ENCODE peak calls at places on chromosome 3, in seven cellular contexts. One of them, this sample, is unnamed.

GRCh38 chr3:16199769-16200168 is 25.3 kb downstream of the GALNT15 start:
- DNase-seq in K562: no peak
- DNase-seq in SK-N-SH: no peak
- DNase-seq in HCT116: no peak
- DNase-seq in GM12878: no peak
- DNase-seq in H1: no peak
- DNase-seq in HepG2: no peak
- DNase-seq in this sample: no peak

GRCh38 chr3:84987709-84988504 is 29.1 kb downstream of the CADM2 start:
- DNase-seq in HCT116: no peak
- DNase-seq in K562: no peak
- DNase-seq in SK-N-SH: peak
- DNase-seq in GM12878: no peak
- DNase-seq in H1: no peak
- DNase-seq in HepG2: no peak
- DNase-seq in this sample: no peak

GRCh38 chr3:105518806-105519418 is 152.2 kb downstream of the ALCAM start:
- DNase-seq in H1: no peak
- DNase-seq in HCT116: peak
- DNase-seq in SK-N-SH: peak
- DNase-seq in HepG2: peak
- DNase-seq in GM12878: peak
- DNase-seq in K562: peak
- DNase-seq in this sample: peak

GRCh38 chr3:143753456-143753855 is 94.8 kb downstream of the SLC9A9 start:
- DNase-seq in HCT116: no peak
- DNase-seq in SK-N-SH: no peak
- DNase-seq in GM12878: no peak
- DNase-seq in H1: no peak
- DNase-seq in HepG2: no peak
- DNase-seq in K562: no peak
- DNase-seq in this sample: no peak

GRCh38 chr3:145952541-145952940 is 208.4 kb downstream of the PLOD2 start:
- DNase-seq in K562: no peak
- DNase-seq in HepG2: no peak
- DNase-seq in HCT116: no peak
- DNase-seq in GM12878: no peak
- DNase-seq in H1: no peak
- DNase-seq in SK-N-SH: no peak
- DNase-seq in this sample: no peak

GRCh38 chr3:23421811-23422510 is 218.8 kb downstream of the UBE2E2 start:
- DNase-seq in H1: no peak
- DNase-seq in HCT116: no peak
- DNase-seq in GM12878: no peak
- DNase-seq in SK-N-SH: no peak
- DNase-seq in HepG2: no peak
- DNase-seq in K562: no peak
- DNase-seq in this sample: no peak

GRCh38 chr3:61927332-61927731 is 366.0 kb downstream of the PTPRG start:
- DNase-seq in H1: no peak
- DNase-seq in GM12878: no peak
- DNase-seq in K562: no peak
- DNase-seq in HCT116: no peak
- DNase-seq in HepG2: no peak
- DNase-seq in SK-N-SH: peak
- DNase-seq in this sample: no peak

GRCh38 chr3:30642715-30643361 is 36.4 kb downstream of the TGFBR2 start:
- DNase-seq in GM12878: no peak
- DNase-seq in K562: no peak
- DNase-seq in SK-N-SH: no peak
- DNase-seq in H1: no peak
- DNase-seq in HCT116: no peak
- DNase-seq in HepG2: no peak
- DNase-seq in this sample: no peak

GRCh38 chr3:126476166-126476975 is 680 bp upstream of the ZXDC start:
- DNase-seq in K562: no peak
- DNase-seq in GM12878: no peak
- DNase-seq in HCT116: peak
- DNase-seq in HepG2: no peak
- DNase-seq in H1: no peak
- DNase-seq in SK-N-SH: no peak
- DNase-seq in this sample: peak

GRCh38 chr3:112597945-112598344 is 36.1 kb downstream of the SLC35A5 start:
- DNase-seq in H1: no peak
- DNase-seq in HepG2: no peak
- DNase-seq in SK-N-SH: no peak
- DNase-seq in HCT116: no peak
- DNase-seq in K562: no peak
- DNase-seq in GM12878: no peak
- DNase-seq in this sample: no peak

GRCh38 chr3:55947406-55947805 is 460.3 kb upstream of the WNT5A start:
- DNase-seq in H1: no peak
- DNase-seq in HCT116: no peak
- DNase-seq in HepG2: no peak
- DNase-seq in GM12878: no peak
- DNase-seq in SK-N-SH: no peak
- DNase-seq in K562: no peak
- DNase-seq in this sample: no peak

GRCh38 chr3:60571511-60571910 is 679.7 kb downstream of the FHIT start:
- DNase-seq in K562: no peak
- DNase-seq in HCT116: no peak
- DNase-seq in GM12878: no peak
- DNase-seq in H1: no peak
- DNase-seq in SK-N-SH: no peak
- DNase-seq in HepG2: no peak
- DNase-seq in this sample: no peak

GRCh38 chr3:31377045-31377642 is 155.6 kb upstream of the STT3B start:
- DNase-seq in H1: no peak
- DNase-seq in SK-N-SH: no peak
- DNase-seq in HCT116: peak
- DNase-seq in HepG2: peak
- DNase-seq in K562: no peak
- DNase-seq in GM12878: no peak
- DNase-seq in this sample: peak

GRCh38 chr3:31732548-31732947 is 199.8 kb downstream of the STT3B start:
- DNase-seq in H1: no peak
- DNase-seq in HepG2: no peak
- DNase-seq in GM12878: no peak
- DNase-seq in SK-N-SH: peak
- DNase-seq in K562: no peak
- DNase-seq in HCT116: no peak
- DNase-seq in this sample: no peak

GRCh38 chr3:98733778-98734281 is 29.3 kb upstream of the ST3GAL6 start:
- DNase-seq in K562: no peak
- DNase-seq in SK-N-SH: peak
- DNase-seq in GM12878: peak
- DNase-seq in HCT116: no peak
- DNase-seq in HepG2: peak
- DNase-seq in H1: no peak
- DNase-seq in this sample: no peak

GRCh38 chr3:113536627-113537101 is 4.3 kb downstream of the SIDT1 start:
- DNase-seq in GM12878: no peak
- DNase-seq in HepG2: no peak
- DNase-seq in H1: no peak
- DNase-seq in SK-N-SH: no peak
- DNase-seq in K562: no peak
- DNase-seq in HCT116: no peak
- DNase-seq in this sample: peak

GRCh38 chr3:58580826-58581327 is 3.7 kb upstream of the FAM107A start:
- DNase-seq in K562: no peak
- DNase-seq in HCT116: no peak
- DNase-seq in H1: no peak
- DNase-seq in SK-N-SH: no peak
- DNase-seq in GM12878: no peak
- DNase-seq in HepG2: peak
- DNase-seq in this sample: no peak

GRCh38 chr3:170301404-170301803 is 56.1 kb upstream of the SKIL start:
- DNase-seq in K562: no peak
- DNase-seq in SK-N-SH: no peak
- DNase-seq in HCT116: no peak
- DNase-seq in HepG2: no peak
- DNase-seq in GM12878: no peak
- DNase-seq in H1: no peak
- DNase-seq in this sample: no peak

GRCh38 chr3:179526989-179527391 is 35.7 kb upstream of the ACTL6A start:
- DNase-seq in GM12878: no peak
- DNase-seq in HepG2: no peak
- DNase-seq in SK-N-SH: peak
- DNase-seq in HCT116: no peak
- DNase-seq in K562: no peak
- DNase-seq in H1: peak
- DNase-seq in this sample: no peak
- TF ChIP-seq JUND in GM12878: no peak
- TF ChIP-seq JUND in HepG2: no peak
- TF ChIP-seq JUND in SK-N-SH: no peak
- TF ChIP-seq JUND in HCT116: no peak
- TF ChIP-seq JUND in K562: no peak
- TF ChIP-seq JUND in H1: no peak
- TF ChIP-seq JUND in this sample: no peak

GRCh38 chr3:175150812-175151411 is 291.8 kb downstream of the NAALADL2 start:
- DNase-seq in HCT116: peak
- DNase-seq in K562: no peak
- DNase-seq in H1: no peak
- DNase-seq in HepG2: no peak
- DNase-seq in SK-N-SH: no peak
- DNase-seq in GM12878: no peak
- DNase-seq in this sample: peak
- TF ChIP-seq JUND in HCT116: peak
- TF ChIP-seq JUND in K562: no peak
- TF ChIP-seq JUND in H1: no peak
- TF ChIP-seq JUND in HepG2: no peak
- TF ChIP-seq JUND in SK-N-SH: no peak
- TF ChIP-seq JUND in GM12878: no peak
- TF ChIP-seq JUND in this sample: peak

DNA sequence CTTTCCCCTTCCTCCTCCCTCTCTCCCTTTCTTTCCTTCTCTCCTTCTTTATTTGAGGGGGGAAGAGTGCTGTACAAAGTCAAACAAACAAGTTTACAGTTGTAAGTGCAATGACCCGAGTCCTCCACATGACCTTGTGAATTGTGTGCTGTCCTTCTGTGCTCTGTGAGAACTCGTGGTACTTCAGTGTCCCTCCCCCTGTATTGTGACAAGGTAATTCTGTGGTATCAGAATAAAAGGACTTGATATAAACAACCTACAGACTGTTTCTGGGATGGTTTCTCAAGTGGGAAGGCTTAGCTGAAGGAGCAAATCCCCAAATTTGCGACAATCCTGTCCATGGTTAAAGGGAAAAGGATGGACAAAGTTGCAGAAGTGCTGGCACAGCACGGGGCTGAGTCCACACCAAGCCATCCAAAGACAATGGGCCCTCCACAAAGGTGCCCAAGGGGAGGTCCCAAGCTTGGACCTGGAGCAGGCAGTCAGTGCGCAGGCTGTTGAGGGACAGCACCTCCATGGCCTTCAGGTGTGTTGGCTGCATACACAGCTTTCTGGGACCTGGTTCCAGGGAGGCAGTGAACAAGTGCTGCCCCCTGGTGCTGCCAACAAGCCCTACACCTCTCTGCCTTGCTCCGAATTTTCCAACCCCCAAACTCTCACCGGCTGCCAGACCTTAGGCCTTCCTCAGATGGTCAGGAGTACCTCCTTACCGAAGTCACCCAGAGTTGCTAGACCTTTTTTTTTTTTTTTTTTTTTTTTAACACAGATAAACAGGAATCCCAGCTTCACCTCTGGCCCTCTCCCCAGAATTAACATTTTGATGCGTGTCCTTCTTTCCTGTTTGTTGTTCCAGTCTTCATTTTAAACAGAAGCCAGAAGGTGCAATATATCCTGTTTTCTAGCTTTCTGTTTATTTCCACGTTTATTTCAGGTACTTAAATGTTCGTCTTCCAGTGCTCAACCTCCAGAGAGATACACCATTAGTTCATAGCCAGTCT is 2.6 kb upstream of the APEH start:
- DNase-seq in H1: peak
- DNase-seq in GM12878: peak
- DNase-seq in HepG2: peak
- DNase-seq in SK-N-SH: peak
- DNase-seq in K562: peak
- DNase-seq in HCT116: peak
- DNase-seq in this sample: peak
- TF ChIP-seq JUND in H1: peak
- TF ChIP-seq JUND in GM12878: no peak
- TF ChIP-seq JUND in HepG2: peak
- TF ChIP-seq JUND in SK-N-SH: no peak
- TF ChIP-seq JUND in K562: no peak
- TF ChIP-seq JUND in HCT116: no peak
- TF ChIP-seq JUND in this sample: no peak

GRCh38 chr3:122754867-122755835 is 38.5 kb downstream of the HSPBAP1 start:
- DNase-seq in HCT116: peak
- DNase-seq in K562: peak
- DNase-seq in HepG2: peak
- DNase-seq in H1: no peak
- DNase-seq in SK-N-SH: peak
- DNase-seq in GM12878: peak
- DNase-seq in this sample: peak
- TF ChIP-seq JUND in HCT116: no peak
- TF ChIP-seq JUND in K562: no peak
- TF ChIP-seq JUND in HepG2: no peak
- TF ChIP-seq JUND in H1: no peak
- TF ChIP-seq JUND in SK-N-SH: no peak
- TF ChIP-seq JUND in GM12878: no peak
- TF ChIP-seq JUND in this sample: no peak

This sample was measured in T47D.